ENCODE peak calls at places on chromosomes 1 and 21, in four cellular contexts. N is stomach, W is transverse colon, Z is H1. Y is an unnamed sample.

GRCh38 chr1:156577512-156577911 is 2.0 kb upstream of the TTC24 start:
- DNase-seq in W (no peak), N (no peak), Z (no peak), Y (no peak)

GRCh38 chr1:19390166-19390850 is 78.2 kb downstream of the SLC66A1 start:
- DNase-seq in Z (no peak), N (no peak), W (no peak), Y (no peak)

GRCh38 chr1:230320804-230321203 is 105.3 kb downstream of the PGBD5 start:
- DNase-seq in Z (no peak), W (no peak), N (no peak), Y (peak)

GRCh38 chr1:116161390-116161789 is 50.2 kb downstream of the MAB21L3 start:
- DNase-seq in N (no peak), W (no peak), Z (no peak), Y (no peak)

GRCh38 chr1:35850051-35850450 is 33.0 kb upstream of the AGO1 start:
- DNase-seq in Z (no peak), W (no peak), N (no peak), Y (no peak)

GRCh38 chr1:5983361-5984103 is 8.7 kb downstream of the NPHP4 start:
- DNase-seq in Z (no peak), W (no peak), N (no peak), Y (no peak)

GRCh38 chr1:51088474-51088873 is 13.6 kb upstream of the C1orf185 start:
- DNase-seq in W (no peak), Z (no peak), N (no peak), Y (no peak)

GRCh38 chr1:228377664-228378452 is 28.8 kb downstream of the TRIM11 start:
- DNase-seq in N (no peak), Z (peak), W (no peak), Y (no peak)

GRCh38 chr1:231315887-231316286 is 21.8 kb downstream of the EXOC8 start:
- DNase-seq in N (peak), W (peak), Z (peak), Y (no peak)

GRCh38 chr1:82492168-82492567 is 691.4 kb downstream of the ADGRL2 start:
- DNase-seq in Z (no peak), N (no peak), W (no peak), Y (no peak)

GRCh38 chr1:185674201-185674600 is 60.0 kb upstream of the HMCN1 start:
- DNase-seq in W (no peak), N (no peak), Z (no peak), Y (no peak)

GRCh38 chr21:24895885-24896734 is 711.2 kb downstream of the MRPL39 start:
- DNase-seq in W (peak), Z (peak), N (peak), Y (no peak)

GRCh38 chr1:93180723-93181613 is at the start of gene CCDC18:
- DNase-seq in Z (no peak), W (no peak), N (no peak), Y (no peak)

GRCh38 chr1:31505884-31506497 is 70.3 kb upstream of the TINAGL1 start:
- DNase-seq in N (no peak), Z (no peak), W (no peak), Y (no peak)

GRCh38 chr1:87472716-87473115 is 144.0 kb downstream of the LMO4 start:
- DNase-seq in N (no peak), W (no peak), Z (no peak), Y (no peak)

GRCh38 chr1:234845836-234846235 is 235.9 kb upstream of the IRF2BP2 start:
- DNase-seq in Z (no peak), W (no peak), N (no peak), Y (no peak)

GRCh38 chr21:39060485-39061099 is 122.7 kb downstream of the PSMG1 start:
- DNase-seq in W (no peak), Z (no peak), N (no peak), Y (no peak)

GRCh38 chr1:12140676-12141532 is 25.9 kb upstream of the TNFRSF1B start:
- DNase-seq in Z (no peak), N (no peak), W (no peak), Y (no peak)

GRCh38 chr1:54497338-54497737 is 50.7 kb upstream of the ACOT11 start:
- DNase-seq in W (no peak), N (no peak), Z (no peak), Y (no peak)

GRCh38 chr1:248857201-248857600 is 1.7 kb downstream of the ZNF692 start:
- DNase-seq in N (no peak), W (no peak), Z (no peak), Y (no peak)
- H3K27ac ChIP-seq in N (peak), W (no peak), Z (peak), Y (peak)

GRCh38 chr1:246107516-246108277 is 399.4 kb downstream of the SMYD3 start:
- DNase-seq in W (no peak), Z (no peak), N (no peak), Y (no peak)

GRCh38 chr1:246108278-246108925 is 398.7 kb downstream of the SMYD3 start:
- DNase-seq in Z (no peak), W (no peak), N (no peak), Y (no peak)

GRCh38 chr1:246111570-246111969 is 395.5 kb downstream of the SMYD3 start:
- DNase-seq in W (no peak), Z (no peak), N (no peak), Y (no peak)

GRCh38 chr1:246113555-246114095 is 393.5 kb downstream of the SMYD3 start:
- DNase-seq in N (no peak), W (no peak), Z (no peak), Y (no peak)

DNA sequence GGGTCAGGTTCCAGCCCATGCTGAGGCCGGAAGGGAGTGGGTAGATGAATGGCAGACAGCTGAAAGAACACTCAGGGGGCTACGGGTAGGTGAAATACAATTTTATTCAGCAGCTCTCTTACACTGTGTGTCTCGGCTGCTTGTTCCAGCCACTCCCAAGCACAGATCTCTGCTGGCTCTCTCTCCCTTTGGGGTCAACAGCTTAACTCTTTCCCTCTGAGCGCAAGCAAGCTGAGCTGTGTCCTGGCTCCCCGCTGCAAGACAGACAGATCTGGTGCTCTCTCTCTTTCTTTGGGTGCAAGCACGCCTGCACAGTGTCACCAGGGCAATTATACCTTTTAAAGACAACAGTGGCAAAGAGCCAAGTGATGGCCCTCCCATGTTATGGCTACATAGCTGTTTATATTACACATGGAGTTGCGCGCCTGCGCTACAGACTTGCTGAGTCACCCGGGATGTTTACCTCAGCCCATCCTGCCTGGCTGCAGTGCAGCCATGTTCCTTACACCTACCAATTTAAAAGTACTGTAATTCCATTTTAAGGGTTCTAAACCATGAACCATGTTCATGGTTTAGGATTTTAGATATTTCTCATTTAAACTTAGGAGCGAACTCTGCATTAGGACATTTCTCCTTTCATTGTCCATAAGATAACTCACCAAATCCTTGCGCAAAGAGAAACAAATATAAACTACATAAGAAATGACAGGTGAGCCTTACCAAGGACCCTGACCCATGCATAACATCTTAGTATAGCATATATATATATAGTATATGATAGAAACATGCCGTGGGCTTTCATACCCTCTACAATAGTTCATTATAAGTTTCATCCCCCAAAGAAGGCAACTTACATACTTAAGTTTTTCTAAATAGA is 396.5 kb downstream of the SMYD3 start:
- DNase-seq in Z (no peak), N (no peak), W (peak), Y (no peak)
- TF ChIP-seq POLR2AphosphoS5 in Z (no peak), N (peak), W (peak), Y (no peak)

DNA sequence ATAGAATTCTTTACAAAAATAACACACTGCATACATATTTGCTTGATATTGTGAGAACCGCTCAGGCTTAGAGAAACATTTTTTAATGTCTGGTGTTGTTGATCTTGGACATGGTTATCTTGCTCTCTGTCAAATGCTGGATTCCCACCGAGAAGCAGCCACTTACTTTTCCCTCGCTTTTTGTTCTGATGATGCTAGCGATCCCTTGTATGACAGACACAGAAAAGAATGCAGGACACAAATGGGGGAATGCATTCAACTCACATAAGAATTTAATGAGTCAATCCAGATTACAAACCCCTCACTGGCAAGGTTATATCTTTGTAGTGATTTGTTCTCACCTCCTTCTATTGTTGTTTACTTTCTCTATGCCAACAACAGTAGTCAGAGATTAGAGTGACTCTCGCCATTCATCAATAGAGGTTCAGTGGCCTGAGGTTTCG is 76.8 kb upstream of the AKT3 start:
- DNase-seq in N (no peak), Z (no peak), W (no peak), Y (no peak)
- H3K27ac ChIP-seq in N (no peak), Z (no peak), W (no peak), Y (no peak)

GRCh38 chr1:183417691-183418491 is at the start of gene NMNAT2:
- DNase-seq in Z (peak), N (no peak), W (no peak), Y (no peak)
- TF ChIP-seq POLR2AphosphoS5 in Z (no peak), N (no peak), W (no peak), Y (no peak)

DNA sequence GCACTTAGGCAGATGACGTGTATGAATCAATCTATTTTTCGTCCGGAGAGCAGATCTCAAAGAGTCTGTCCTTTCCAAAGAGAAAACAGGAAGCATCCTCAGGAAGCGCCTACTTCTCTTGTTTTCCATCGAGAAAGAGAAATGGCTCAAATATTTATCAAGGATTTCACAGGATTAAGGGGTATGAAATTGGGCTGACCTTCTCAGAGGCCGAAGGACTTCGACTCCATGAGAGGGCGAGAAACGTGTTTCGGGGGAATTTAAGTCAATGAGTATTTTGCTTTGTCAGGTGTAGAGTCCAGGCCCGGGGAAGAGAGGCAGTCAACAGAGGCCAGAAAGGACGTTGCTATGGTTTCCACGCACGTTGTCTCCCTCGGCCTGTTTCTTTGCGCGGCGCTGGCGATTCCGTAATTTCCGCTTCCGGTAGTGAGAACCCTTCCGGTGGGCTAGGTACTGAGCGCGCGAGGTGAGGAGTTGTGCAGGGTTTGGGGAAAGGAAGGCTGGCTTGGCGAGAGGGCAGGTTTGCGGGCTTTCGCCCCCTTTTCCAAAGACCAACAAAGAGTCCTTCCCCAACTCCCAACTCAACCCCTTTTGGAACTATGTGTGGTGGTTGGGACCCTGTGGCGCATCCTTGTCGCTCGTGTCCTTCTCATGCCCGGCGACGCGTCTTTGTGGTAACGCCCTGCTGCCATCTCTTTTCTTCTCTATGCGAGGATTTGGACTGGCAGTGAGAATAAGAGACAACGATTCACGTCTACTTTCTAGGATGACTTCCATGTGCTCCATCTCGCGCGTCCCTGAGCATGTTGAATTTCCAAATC is at the start of gene MRPS21:
- DNase-seq in Z (peak), W (peak), N (peak), Y (peak)
- H3K27ac ChIP-seq in Z (peak), W (peak), N (peak), Y (peak)

GRCh38 chr1:172551279-172551678 is 18.3 kb downstream of the SUCO start:
- DNase-seq in N (no peak), W (no peak), Z (no peak), Y (no peak)
- TF ChIP-seq POLR2AphosphoS5 in N (no peak), W (no peak), Z (no peak), Y (no peak)

DNA sequence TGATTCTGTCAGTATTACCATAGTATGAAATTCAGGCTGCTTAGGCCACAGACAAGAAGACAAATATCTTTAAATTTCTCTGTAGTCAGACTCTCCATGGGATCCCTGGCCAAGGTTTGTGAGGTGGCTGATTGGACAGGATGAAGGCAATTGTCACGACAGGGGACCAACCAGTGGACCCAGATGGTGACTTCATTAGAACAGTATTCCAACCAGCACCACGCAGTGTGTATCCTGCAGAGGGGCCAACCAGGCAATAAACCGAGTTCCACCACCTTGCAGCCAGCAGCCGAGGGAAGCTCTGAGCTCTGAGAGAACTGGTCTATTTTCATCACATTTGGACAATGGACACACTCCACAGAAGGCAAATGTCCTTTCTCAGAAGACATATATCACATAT is 16.1 kb downstream of the DSCAM start:
- DNase-seq in Z (no peak), W (no peak), N (no peak), Y (no peak)
- H3K27ac ChIP-seq in Z (no peak), W (no peak), N (no peak), Y (no peak)

DNA sequence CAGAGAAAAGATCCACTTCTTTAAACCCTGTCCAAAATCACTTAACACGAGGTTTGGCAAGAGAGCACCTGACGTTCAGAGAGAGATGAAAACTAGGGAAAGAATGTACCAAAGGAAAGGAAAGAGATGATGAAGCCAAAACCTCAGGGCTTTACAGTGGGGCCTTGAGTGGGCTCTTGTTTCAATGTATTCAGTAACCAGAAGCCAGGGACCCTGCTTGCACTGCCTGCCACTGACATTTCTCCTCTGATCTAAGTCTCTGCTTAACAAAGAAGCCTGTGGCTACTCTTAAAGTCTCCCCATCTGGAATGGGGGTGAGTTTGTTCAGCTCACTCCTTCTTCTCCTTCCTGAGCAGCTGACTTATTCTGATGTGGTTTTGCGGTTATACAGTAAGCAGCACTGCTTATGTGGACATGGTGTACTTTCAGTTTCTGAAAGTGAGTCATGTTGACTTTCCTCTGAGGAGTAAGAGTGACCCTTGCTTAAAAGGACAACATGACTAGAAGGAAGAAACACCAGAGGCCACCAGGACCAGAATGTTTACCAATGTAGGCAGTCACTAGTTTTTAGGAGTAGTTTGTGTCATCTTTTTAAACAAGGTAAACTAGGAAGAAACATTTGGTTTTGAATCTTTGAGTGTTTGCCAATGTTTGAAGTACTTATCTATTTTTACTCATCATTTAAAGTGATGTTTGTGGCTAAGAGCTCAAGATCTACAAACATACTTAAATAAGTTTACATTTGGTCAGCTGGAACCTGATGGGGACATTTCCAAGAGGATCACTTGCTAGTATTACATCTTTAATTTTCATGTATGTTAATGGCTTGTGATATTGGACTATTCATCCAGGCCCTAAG is 87.4 kb downstream of the FASLG start:
- DNase-seq in W (no peak), Z (no peak), N (no peak), Y (peak)
- TF ChIP-seq POLR2AphosphoS5 in W (peak), Z (no peak), N (peak), Y (peak)

GRCh38 chr1:221965252-221965651 is 223.4 kb upstream of the DUSP10 start:
- DNase-seq in Z (no peak), N (no peak), W (no peak), Y (no peak)

GRCh38 chr1:221962385-221962784 is 220.5 kb upstream of the DUSP10 start:
- DNase-seq in N (no peak), Z (no peak), W (no peak), Y (no peak)

GRCh38 chr1:221963742-221964141 is 221.9 kb upstream of the DUSP10 start:
- DNase-seq in N (no peak), Z (no peak), W (no peak), Y (no peak)

DNA sequence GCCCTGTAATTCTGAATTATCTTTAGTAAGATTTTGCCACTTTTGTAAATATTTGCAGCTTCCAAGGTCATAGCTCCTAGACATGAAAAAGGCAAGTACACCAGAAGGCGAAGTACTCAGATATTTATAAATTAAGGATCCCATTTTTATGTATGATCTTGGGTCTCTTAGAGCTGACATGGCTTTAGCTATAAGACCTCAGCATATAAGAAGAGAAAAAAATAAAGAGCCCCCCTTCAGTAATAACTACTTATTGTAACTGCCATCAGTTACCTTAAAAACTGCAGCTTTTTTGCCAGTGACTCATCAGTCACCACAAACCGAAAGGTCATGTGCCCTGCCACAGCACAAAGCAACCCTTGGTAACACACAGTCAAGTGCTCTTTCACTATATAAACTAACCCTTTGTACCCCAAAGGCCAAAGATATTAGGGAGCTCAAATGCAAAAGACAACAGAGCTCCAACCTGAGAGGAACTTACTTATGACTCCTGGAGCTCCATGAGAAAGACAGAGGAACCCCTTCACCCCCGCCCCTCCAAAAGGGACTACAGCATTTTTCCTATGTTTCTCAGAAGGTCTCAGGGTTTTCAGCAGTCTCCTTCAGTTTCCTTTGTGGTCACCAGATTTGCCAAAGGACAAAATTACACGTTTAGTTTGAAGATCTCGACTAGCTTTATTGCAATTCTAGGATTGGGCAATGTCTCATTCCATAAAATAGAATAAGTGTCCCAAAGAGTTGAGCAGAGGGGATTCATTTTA is 219.8 kb upstream of the DUSP10 start:
- DNase-seq in W (no peak), Z (no peak), N (no peak), Y (no peak)
- H3K27ac ChIP-seq in W (no peak), Z (no peak), N (no peak), Y (no peak)

GRCh38 chr1:32742132-32742947 is 39.8 kb upstream of the SYNC start:
- DNase-seq in N (peak), W (peak), Z (peak), Y (peak)

GRCh38 chr1:32741417-32742131 is 39.0 kb upstream of the SYNC start:
- DNase-seq in N (no peak), W (peak), Z (peak), Y (no peak)

GRCh38 chr1:32743380-32744062 is 41.0 kb upstream of the SYNC start:
- DNase-seq in W (peak), Z (no peak), N (peak), Y (no peak)

GRCh38 chr1:32744063-32744410 is 41.5 kb upstream of the SYNC start:
- DNase-seq in W (no peak), Z (no peak), N (no peak), Y (no peak)

GRCh38 chr1:32742956-32743355 is 40.4 kb upstream of the SYNC start:
- DNase-seq in Z (no peak), N (peak), W (peak), Y (no peak)
- TF ChIP-seq POLR2AphosphoS5 in Z (no peak), N (peak), W (peak), Y (no peak)